ENCODE peak calls at places on chromosomes 3 and 15, in seven cellular contexts. C, K, S, D, M, L and U are unnamed samples.

GRCh38 chr3:159824341-159824740 is 164.3 kb upstream of the IL12A start:
- DNase-seq in K (no peak), S (no peak), M (no peak), D (no peak), C (no peak), L (no peak), U (no peak)

GRCh38 chr3:50174947-50175524 is 16.4 kb upstream of the GNAT1 start:
- DNase-seq in C (no peak), L (no peak), D (no peak), S (no peak), M (no peak), K (no peak), U (no peak)

GRCh38 chr3:35183915-35184675 is 455.2 kb upstream of the ARPP21 start:
- DNase-seq in M (no peak), C (no peak), S (no peak), D (no peak), L (no peak), K (no peak), U (no peak)

GRCh38 chr15:44215594-44215993 is 20.5 kb upstream of the FRMD5 start:
- DNase-seq in S (no peak), K (no peak), L (no peak), C (no peak), D (no peak), M (no peak), U (no peak)

GRCh38 chr3:101518421-101518871 is 5.4 kb upstream of the SENP7 start:
- DNase-seq in K (no peak), M (no peak), D (no peak), C (no peak), S (no peak), L (no peak), U (no peak)

GRCh38 chr15:74725241-74725774 is at the start of gene CYP1A1:
- DNase-seq in C (no peak), D (peak), M (peak), K (no peak), L (peak), S (no peak), U (no peak)

GRCh38 chr15:48052871-48053383 is 67.9 kb upstream of the SLC24A5 start:
- DNase-seq in C (no peak), M (no peak), D (no peak), S (no peak), K (peak), L (no peak), U (no peak)

GRCh38 chr3:10238330-10238995 is 9.8 kb upstream of the TATDN2 start:
- DNase-seq in M (no peak), D (no peak), L (no peak), C (no peak), S (no peak), K (no peak), U (no peak)

GRCh38 chr3:125055913-125056705 is at the start of gene HEG1:
- DNase-seq in M (peak), S (peak), D (peak), L (peak), C (peak), K (no peak), U (peak)

GRCh38 chr3:139187154-139187553 is 142.5 kb upstream of the PRR23C start:
- DNase-seq in M (no peak), L (no peak), C (no peak), D (no peak), S (no peak), K (no peak), U (no peak)

GRCh38 chr3:144429719-144430121 is 458.1 kb downstream of the DIPK2A start:
- DNase-seq in M (no peak), S (no peak), K (no peak), C (no peak), D (no peak), L (no peak), U (no peak)

GRCh38 chr15:67501836-67502461 is 19.0 kb upstream of the C15orf61 start:
- DNase-seq in C (no peak), K (no peak), S (peak), L (no peak), D (no peak), M (no peak), U (no peak)

GRCh38 chr3:111751961-111752360 is 107.1 kb upstream of the PHLDB2 start:
- DNase-seq in M (no peak), C (no peak), L (no peak), D (no peak), S (no peak), K (no peak), U (no peak)

GRCh38 chr15:40092416-40093223 is 16.1 kb downstream of the BMF start:
- DNase-seq in L (peak), M (no peak), K (peak), D (peak), C (no peak), S (no peak), U (no peak)

GRCh38 chr3:31859245-31859644 is 121.8 kb downstream of the OSBPL10 start:
- DNase-seq in D (no peak), M (no peak), L (no peak), K (no peak), C (no peak), S (no peak), U (no peak)

GRCh38 chr15:90228960-90229359 is 4.8 kb downstream of the CIB1 start:
- DNase-seq in D (no peak), S (no peak), C (no peak), M (no peak), L (no peak), K (no peak), U (no peak)

GRCh38 chr3:39150803-39151631 is 2.4 kb downstream of the CSRNP1 start:
- DNase-seq in D (no peak), M (peak), K (no peak), S (peak), L (no peak), C (peak), U (no peak)

GRCh38 chr3:56836276-56837163 is 34.8 kb upstream of the ARHGEF3 start:
- DNase-seq in C (no peak), M (no peak), K (no peak), S (no peak), L (no peak), D (no peak), U (no peak)

GRCh38 chr3:31197941-31198340 is 303.5 kb upstream of the GADL1 start:
- DNase-seq in D (no peak), M (no peak), K (no peak), L (no peak), S (no peak), C (no peak), U (no peak)

GRCh38 chr15:27454281-27455060 is 483.5 kb downstream of the GABRG3 start:
- DNase-seq in D (no peak), K (no peak), C (no peak), M (no peak), S (no peak), L (no peak), U (no peak)

GRCh38 chr3:14216257-14217048 is 37.8 kb downstream of the LSM3 start:
- DNase-seq in D (peak), M (peak), S (peak), K (no peak), C (peak), L (no peak), U (peak)

GRCh38 chr3:66139415-66139814 is 81.4 kb upstream of the SLC25A26 start:
- DNase-seq in K (no peak), M (no peak), C (no peak), D (no peak), S (no peak), L (no peak), U (no peak)

GRCh38 chr15:74631408-74631807 is 15.8 kb downstream of the CLK3 start:
- DNase-seq in M (no peak), K (no peak), C (no peak), L (no peak), D (no peak), S (no peak), U (no peak)

GRCh38 chr15:52261498-52262242 is 33.9 kb downstream of the MYO5C start:
- DNase-seq in D (no peak), S (peak), C (peak), L (no peak), K (no peak), M (peak), U (peak)

GRCh38 chr3:86229086-86229774 is 761.7 kb downstream of the VGLL3 start:
- DNase-seq in S (no peak), D (no peak), L (no peak), M (no peak), K (no peak), C (no peak), U (no peak)

GRCh38 chr3:154081305-154081704 is 39.9 kb upstream of the ARHGEF26 start:
- DNase-seq in C (no peak), L (no peak), S (no peak), M (no peak), K (no peak), D (no peak), U (no peak)

GRCh38 chr3:184656991-184657669 is 54.7 kb downstream of the MAGEF1 start:
- DNase-seq in S (no peak), K (no peak), M (no peak), L (peak), C (no peak), D (no peak), U (no peak)

GRCh38 chr15:45948226-45948625 is 313.4 kb downstream of the SQOR start:
- DNase-seq in K (no peak), M (no peak), C (no peak), L (no peak), D (no peak), S (no peak), U (no peak)

GRCh38 chr3:105422645-105423044 is 55.9 kb downstream of the ALCAM start:
- DNase-seq in K (no peak), S (no peak), L (no peak), D (no peak), C (no peak), M (no peak), U (no peak)

GRCh38 chr3:52434491-52435115 is 10.3 kb downstream of the SEMA3G start:
- DNase-seq in L (no peak), D (no peak), K (no peak), M (no peak), S (no peak), C (no peak), U (no peak)

GRCh38 chr15:90644946-90645725 is 72.0 kb upstream of the BLM start:
- DNase-seq in C (no peak), D (no peak), L (no peak), K (no peak), M (no peak), S (no peak), U (no peak)

GRCh38 chr15:75517233-75517632 is 61.9 kb downstream of the PTPN9 start:
- DNase-seq in L (no peak), D (no peak), S (no peak), K (no peak), M (no peak), C (no peak), U (no peak)